ENCODE peak calls at places on chromosomes 4 and X, in ten cellular contexts. V, P, Y, J, W, G, K, R, L and N are unnamed samples.

GRCh38 chrX:54479471-54480122 is 16.4 kb downstream of the FGD1 start:
- DNase-seq in J (no peak), V (no peak), L (peak), K (no peak), R (no peak), W (no peak), G (no peak), Y (no peak), P (peak), N (peak)

GRCh38 chr4:15805583-15806517 is 27.7 kb downstream of the CD38 start:
- DNase-seq in W (no peak), R (no peak), L (peak), J (no peak), Y (no peak), V (no peak), G (peak), K (peak), P (peak), N (peak)

GRCh38 chrX:11757729-11758399 is at the start of gene MSL3:
- DNase-seq in G (peak), V (no peak), R (peak), Y (peak), P (peak), K (peak), L (peak), J (peak), W (peak), N (peak)

GRCh38 chr4:9964884-9965283 is 56.4 kb downstream of the SLC2A9 start:
- DNase-seq in P (no peak), K (no peak), W (no peak), L (no peak), Y (no peak), J (no peak), G (no peak), R (no peak), V (no peak), N (no peak)

GRCh38 chr4:1856920-1857699 is 1.2 kb upstream of the LETM1 start:
- DNase-seq in P (peak), L (no peak), J (no peak), Y (peak), R (peak), G (no peak), V (no peak), W (peak), K (peak), N (peak)

GRCh38 chr4:164706675-164707074 is 47.3 kb upstream of the SMIM31 start:
- DNase-seq in J (no peak), G (no peak), P (no peak), V (no peak), K (no peak), L (no peak), W (no peak), R (no peak), Y (no peak), N (peak)

GRCh38 chr4:11050766-11051165 is 366.2 kb upstream of the CLNK start:
- DNase-seq in G (no peak), J (no peak), V (no peak), L (no peak), P (no peak), K (no peak), Y (no peak), R (no peak), W (no peak), N (no peak)

GRCh38 chr4:139419388-139419914 is 34.5 kb upstream of the RAB33B start:
- DNase-seq in G (peak), P (peak), J (peak), V (no peak), W (peak), Y (peak), K (peak), R (peak), L (peak), N (no peak)

GRCh38 chr4:113810906-113811305 is 49.4 kb upstream of the CAMK2D start:
- DNase-seq in Y (no peak), P (peak), K (no peak), G (no peak), R (no peak), L (no peak), V (no peak), W (no peak), J (no peak), N (no peak)

GRCh38 chrX:102712216-102712966 is at the start of gene GPRASP2:
- DNase-seq in K (peak), R (peak), P (no peak), W (peak), Y (peak), V (peak), G (peak), J (peak), L (peak), N (peak)

GRCh38 chr4:13533670-13534343 is 10.5 kb downstream of the NKX3-2 start:
- DNase-seq in W (no peak), G (no peak), Y (no peak), J (no peak), R (no peak), V (no peak), L (no peak), K (no peak), P (no peak), N (no peak)

GRCh38 chr4:37715889-37716402 is 29.8 kb upstream of the RELL1 start:
- DNase-seq in G (no peak), L (peak), Y (no peak), W (peak), R (peak), V (no peak), K (peak), P (peak), J (no peak), N (no peak)

GRCh38 chr4:76459291-76459723 is 24.3 kb downstream of the SHROOM3 start:
- DNase-seq in P (peak), V (no peak), R (no peak), L (no peak), W (no peak), K (peak), J (no peak), G (no peak), Y (no peak), N (peak)

GRCh38 chrX:137342969-137343368 is 223.0 kb upstream of the ZIC3 start:
- DNase-seq in R (no peak), Y (no peak), L (no peak), V (no peak), W (no peak), G (no peak), P (no peak), K (no peak), J (no peak), N (no peak)

DNA sequence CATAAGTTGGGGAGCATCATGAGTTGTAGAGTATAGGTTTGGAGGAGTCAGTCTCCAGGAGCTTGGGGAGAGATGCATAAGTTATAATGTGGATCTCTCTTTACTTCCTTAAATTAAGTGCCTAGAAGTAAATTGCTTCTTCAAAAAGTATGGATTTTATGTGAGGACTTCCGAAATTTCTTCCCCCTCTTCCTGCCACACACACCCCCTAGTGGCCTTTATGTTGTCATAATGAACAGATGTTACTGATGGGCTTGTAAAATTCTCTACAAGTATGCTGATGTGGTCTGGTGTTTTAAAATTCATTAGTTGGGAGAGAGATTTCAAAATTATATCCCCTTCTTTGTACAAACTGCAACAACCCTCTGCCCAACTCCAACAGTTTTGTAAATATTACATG is 2.3 kb upstream of the METTL14 start:
- DNase-seq in P (peak), W (no peak), Y (no peak), G (no peak), V (no peak), R (no peak), K (peak), L (peak), J (no peak), N (peak)
- TF ChIP-seq CTCF in P (peak), W (no peak), Y (no peak), G (no peak), V (peak), R (no peak), K (peak), L (peak), J (peak), N (peak)

GRCh38 chr4:39446483-39446841 is 12.3 kb downstream of the RPL9 start:
- DNase-seq in K (no peak), J (peak), V (no peak), L (no peak), R (no peak), P (no peak), W (no peak), Y (no peak), G (no peak), N (no peak)
- H3K4me3 ChIP-seq in K (peak), J (peak), V (peak), L (no peak), R (no peak), P (peak), W (peak), Y (peak), G (no peak), N (no peak)

GRCh38 chr4:140641105-140641555 is 72.4 kb upstream of the UCP1 start:
- DNase-seq in R (no peak), K (no peak), P (no peak), W (no peak), G (no peak), J (no peak), V (no peak), Y (no peak), L (no peak), N (no peak)

GRCh38 chr4:140640150-140640748 is 71.5 kb upstream of the UCP1 start:
- DNase-seq in K (no peak), P (no peak), Y (no peak), J (no peak), V (no peak), G (no peak), R (no peak), W (no peak), L (no peak), N (no peak)

GRCh38 chr4:140643571-140644055 is 74.9 kb upstream of the UCP1 start:
- DNase-seq in W (no peak), P (no peak), J (no peak), Y (no peak), K (no peak), G (no peak), L (no peak), R (no peak), V (no peak), N (no peak)

GRCh38 chr4:140642674-140643437 is 74.1 kb upstream of the UCP1 start:
- DNase-seq in K (no peak), Y (no peak), V (no peak), W (no peak), J (no peak), P (no peak), R (no peak), L (no peak), G (no peak), N (no peak)

DNA sequence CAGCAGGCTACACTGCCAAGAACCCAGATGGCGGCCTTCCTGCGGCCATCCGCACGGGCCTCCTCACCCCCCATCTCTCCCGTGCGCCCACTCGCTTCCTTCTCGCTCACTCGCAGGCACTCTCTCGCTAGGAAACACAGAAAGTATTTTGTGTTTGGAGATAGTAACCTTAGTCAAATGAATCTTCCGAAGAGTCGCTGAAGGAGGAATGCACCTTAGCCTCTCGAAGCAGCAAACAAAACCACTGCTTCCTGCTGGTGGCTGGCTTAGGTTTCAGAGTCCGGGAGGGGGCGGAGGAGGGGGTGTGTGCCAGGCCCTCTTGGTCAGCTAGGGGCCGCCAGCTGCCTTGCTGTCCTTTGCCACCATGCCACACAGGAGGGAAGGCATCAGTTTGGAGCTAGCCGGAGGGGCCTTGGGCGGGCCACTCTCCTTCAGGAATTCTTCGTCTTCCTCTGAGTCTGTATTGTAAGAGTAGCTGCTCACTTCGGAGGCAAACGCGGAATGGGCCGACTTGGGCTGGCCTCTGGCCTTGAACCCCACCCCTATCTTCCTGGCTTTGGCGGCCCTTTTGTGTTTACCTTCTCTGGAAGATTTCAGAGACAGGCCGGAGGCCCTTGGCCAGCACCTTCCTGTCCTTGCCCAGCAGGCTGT is 73.2 kb upstream of the UCP1 start:
- DNase-seq in W (no peak), L (no peak), J (no peak), P (peak), G (peak), Y (no peak), K (peak), R (no peak), V (no peak), N (peak)
- TF ChIP-seq CTCF in W (no peak), L (no peak), J (no peak), P (peak), G (peak), Y (no peak), K (no peak), R (no peak), V (no peak), N (peak)

DNA sequence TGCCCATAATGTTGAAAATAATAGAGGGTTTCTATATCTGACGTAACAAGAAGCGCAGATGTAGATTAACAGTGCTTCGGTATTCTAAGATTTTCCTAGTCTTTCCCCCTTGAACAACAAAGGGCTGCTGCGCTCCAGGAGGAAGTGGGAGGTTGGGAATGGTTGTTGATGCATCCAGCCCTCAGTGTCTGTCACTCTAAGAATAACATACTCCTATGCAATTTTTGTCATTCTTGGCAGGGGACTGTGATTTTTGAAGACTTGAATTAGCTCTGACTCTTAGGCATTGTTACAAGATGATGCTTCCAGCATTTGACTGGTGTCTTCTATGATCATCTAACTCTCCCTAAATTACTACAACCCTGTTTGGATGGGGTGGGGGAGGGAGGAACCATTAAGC is 394.2 kb downstream of the ARHGAP24 start:
- DNase-seq in R (no peak), K (no peak), W (no peak), L (no peak), G (no peak), P (no peak), Y (no peak), J (peak), V (no peak), N (no peak)
- H3K4me3 ChIP-seq in R (no peak), K (no peak), W (no peak), L (no peak), G (no peak), P (no peak), Y (no peak), J (no peak), V (no peak), N (no peak)

GRCh38 chrX:10514891-10515290 is 105.5 kb downstream of the MID1 start:
- DNase-seq in W (no peak), P (peak), Y (no peak), K (no peak), G (no peak), L (no peak), R (no peak), J (peak), V (no peak), N (no peak)

GRCh38 chrX:10519761-10520160 is 100.6 kb downstream of the MID1 start:
- DNase-seq in R (no peak), Y (no peak), W (no peak), P (peak), G (no peak), L (no peak), J (no peak), V (no peak), K (no peak), N (no peak)

GRCh38 chrX:10516781-10517322 is 103.5 kb downstream of the MID1 start:
- DNase-seq in R (no peak), L (no peak), G (no peak), V (no peak), W (no peak), Y (no peak), J (no peak), P (no peak), K (no peak), N (no peak)

GRCh38 chrX:10518073-10518472 is 102.3 kb downstream of the MID1 start:
- DNase-seq in W (no peak), Y (no peak), V (no peak), K (no peak), P (no peak), R (no peak), G (no peak), J (peak), L (no peak), N (no peak)

DNA sequence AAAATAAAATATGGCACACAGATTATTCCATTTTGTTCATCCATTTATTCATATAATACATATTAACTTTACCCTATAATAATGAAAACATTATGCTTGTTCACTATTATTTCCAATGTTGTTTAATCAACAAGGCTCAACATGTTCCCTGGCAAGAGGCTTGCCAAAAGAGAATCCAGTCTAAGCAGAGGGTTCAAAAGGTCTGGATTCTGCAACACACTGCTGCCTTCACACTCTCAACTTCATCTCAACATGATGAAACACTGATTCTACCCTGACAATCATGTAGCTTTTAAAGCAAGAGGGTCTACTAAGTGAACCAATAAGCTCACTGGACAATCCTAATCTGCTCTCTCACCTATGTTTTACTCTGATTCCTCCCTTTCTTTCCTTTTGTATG is 101.1 kb downstream of the MID1 start:
- DNase-seq in L (no peak), W (no peak), K (no peak), J (no peak), G (no peak), R (no peak), Y (no peak), V (no peak), P (peak), N (no peak)
- TF ChIP-seq CTCF in L (no peak), W (no peak), K (no peak), J (no peak), G (no peak), R (no peak), Y (no peak), V (no peak), P (no peak), N (no peak)